ENCODE peak calls at places on chromosome 17, in five cellular contexts. R is fibroblast of villous mesenchyme, P is OCI-LY7, V is A549, J is lung. L is an unnamed sample.

GRCh38 chr17:48545022-48545376 is at the start of gene HOXB2:
- DNase-seq in R (no peak), P (no peak), V (no peak), J (no peak), L (no peak)

GRCh38 chr17:61739002-61739401 is 124.3 kb downstream of the BRIP1 start:
- DNase-seq in R (no peak), P (no peak), V (no peak), J (no peak), L (no peak)

GRCh38 chr17:29778936-29779811 is 150.9 kb downstream of the SSH2 start:
- DNase-seq in R (peak; percentile 72), P (peak; percentile 79), V (peak; percentile 84), J (peak; percentile 65), L (peak; percentile 77)

GRCh38 chr17:32111141-32111771 is 31.0 kb upstream of the RHOT1 start:
- DNase-seq in R (peak; percentile 57), P (peak; percentile 12), V (no peak), J (peak; percentile 36), L (peak; percentile 40)

GRCh38 chr17:50904522-50905459 is 38.6 kb upstream of the TOB1 start:
- DNase-seq in R (no peak), P (peak; percentile 23), V (no peak), J (peak; percentile 50), L (peak; percentile 86)

GRCh38 chr17:62592305-62593099 is 35.0 kb upstream of the MRC2 start:
- DNase-seq in R (peak; percentile 30), P (no peak), V (no peak), J (no peak), L (no peak)

GRCh38 chr17:33049781-33050414 is 58.3 kb downstream of the SPACA3 start:
- DNase-seq in R (peak; percentile 60), P (peak; percentile 17), V (peak; percentile 76), J (no peak), L (peak; percentile 63)

GRCh38 chr17:69358688-69359596 is 32.0 kb upstream of the ABCA5 start:
- DNase-seq in R (no peak), P (peak; percentile 76), V (no peak), J (no peak), L (peak; percentile 28)

GRCh38 chr17:7204828-7205461 is 14.7 kb downstream of the DLG4 start:
- DNase-seq in R (peak; percentile 90), P (peak; percentile 95), V (peak; percentile 98), J (peak; percentile 83), L (peak; percentile 72)

DNA sequence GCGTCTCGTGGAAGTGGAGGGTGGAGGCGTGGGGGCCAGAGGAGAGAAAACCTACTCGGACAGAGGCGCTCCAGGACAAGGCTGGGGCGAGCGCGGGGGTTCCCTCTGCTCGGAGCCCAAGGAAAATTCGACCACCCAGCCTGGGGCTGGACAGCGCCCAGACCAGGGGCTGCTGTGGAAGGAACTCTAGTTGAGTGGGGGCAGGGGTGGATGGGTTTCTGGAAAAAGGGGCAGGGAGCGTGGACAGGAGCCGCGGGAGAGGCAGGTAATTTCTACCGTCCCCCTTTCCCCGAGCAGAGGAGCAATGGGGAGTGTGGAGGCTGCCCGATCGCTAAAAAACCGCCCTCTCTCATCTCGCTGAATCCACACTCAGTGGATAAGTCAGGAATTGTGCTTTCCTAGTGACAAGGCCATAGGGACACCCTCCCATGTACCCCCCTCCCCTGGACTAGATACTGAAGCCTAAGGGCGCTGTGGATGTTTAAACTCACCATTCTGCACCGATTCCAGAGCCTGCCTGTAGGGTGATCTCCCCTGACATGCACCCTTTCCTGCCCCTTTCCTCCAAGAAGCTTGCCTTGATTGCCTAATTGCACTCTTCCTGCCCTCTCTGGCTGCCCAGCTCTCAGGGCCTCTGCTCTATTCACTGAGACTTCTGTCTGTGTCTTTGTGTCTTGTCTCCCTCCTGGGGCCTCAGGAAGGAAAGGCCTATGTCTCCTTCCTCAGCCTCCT is 90.7 kb upstream of the TMEM97 start:
- DNase-seq in R (no peak), P (no peak), V (peak; percentile 55), J (no peak), L (no peak)
- TF ChIP-seq CTCF in R (peak; percentile 29), P (no peak), V (no peak), J (no peak), L (no peak)

DNA sequence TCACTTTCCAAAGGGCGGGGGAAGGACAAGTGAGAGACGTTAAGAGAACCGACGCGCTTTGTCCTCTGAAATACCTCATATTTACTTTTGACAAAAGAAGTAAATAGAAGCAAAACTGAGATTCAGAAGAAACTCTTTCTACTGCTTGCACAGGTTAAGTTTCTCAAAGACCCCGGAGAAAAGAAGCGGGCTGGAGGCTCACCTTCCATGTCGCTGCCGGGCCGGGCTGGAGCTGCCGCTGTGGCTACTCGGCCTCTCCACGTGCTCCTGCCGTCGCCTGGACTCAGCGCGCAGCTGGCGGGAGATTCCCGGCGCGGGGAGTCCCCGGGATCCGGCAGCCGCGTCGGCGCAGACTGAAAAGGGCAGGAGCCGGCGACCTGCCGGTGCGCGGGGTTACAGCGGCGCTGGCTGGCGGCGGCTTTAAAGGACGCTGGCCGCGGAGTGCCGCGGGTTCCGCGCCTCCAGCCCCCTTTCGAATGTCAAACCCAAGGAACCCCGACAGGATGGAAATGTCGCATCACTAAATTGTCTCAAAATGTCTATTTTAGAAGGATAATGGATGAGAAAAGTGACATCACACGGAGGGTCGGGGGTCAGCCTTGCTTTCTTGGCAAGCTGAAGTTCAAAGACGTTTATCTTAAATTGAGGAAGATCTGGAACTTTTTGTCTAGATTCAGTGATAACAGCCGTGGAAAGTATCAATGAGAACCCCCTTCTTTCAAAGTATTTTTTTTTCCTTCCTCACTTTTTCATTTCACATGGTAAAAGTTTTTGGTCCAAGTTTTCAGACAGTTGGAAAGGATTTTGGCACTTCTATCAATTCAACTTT is at the start of gene IKZF3:
- DNase-seq in R (peak; percentile 35), P (peak; percentile 82), V (peak; percentile 64), J (peak; percentile 77), L (peak; percentile 100)
- TF ChIP-seq CTCF in R (no peak), P (peak; percentile 69), V (no peak), J (peak; percentile 26), L (no peak)

DNA sequence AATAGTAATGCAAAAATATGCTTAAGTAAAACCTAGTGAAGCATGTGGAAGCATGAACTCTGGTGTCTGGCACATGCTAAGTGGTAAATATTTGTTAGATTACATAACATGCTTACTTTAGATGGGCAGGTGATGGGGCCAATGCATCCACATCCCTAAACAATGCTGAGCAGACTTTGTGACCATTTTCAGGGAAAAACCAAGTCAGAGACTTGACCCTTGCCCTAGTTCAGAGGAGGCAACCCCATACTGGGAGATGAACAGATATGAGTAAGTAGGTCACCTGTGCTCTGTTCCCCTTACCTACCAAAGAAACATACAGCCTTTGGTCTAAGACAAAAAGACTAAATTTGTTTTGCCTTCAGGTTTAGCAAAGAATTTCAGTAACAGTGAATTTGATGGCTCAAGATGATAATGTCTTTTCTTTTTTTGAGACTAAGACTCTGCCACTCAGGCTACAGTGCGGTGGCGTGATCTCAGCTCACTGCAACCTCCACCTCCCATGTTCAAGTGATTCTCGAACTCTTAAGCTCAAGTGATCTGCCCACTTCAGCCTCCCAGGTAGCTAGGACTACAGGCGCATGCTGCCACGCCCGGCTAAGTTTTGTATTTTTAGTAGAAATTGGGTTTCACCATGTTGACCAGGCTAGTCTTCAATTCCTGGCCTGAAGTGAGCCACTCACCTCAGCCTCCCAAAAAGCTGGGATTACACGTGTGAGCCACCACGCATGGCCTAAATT is 91.4 kb downstream of the HIC1 start:
- DNase-seq in R (no peak), P (no peak), V (no peak), J (peak; percentile 74), L (no peak)
- TF ChIP-seq CTCF in R (no peak), P (no peak), V (no peak), J (no peak), L (no peak)

GRCh38 chr17:43170766-43171681 is at the start of gene NBR1:
- DNase-seq in R (peak; percentile 99), P (peak; percentile 99), V (peak; percentile 100), J (peak; percentile 97), L (peak; percentile 97)
- TF ChIP-seq CTCF in R (peak; percentile 12), P (peak; percentile 66), V (no peak), J (no peak), L (no peak)

DNA sequence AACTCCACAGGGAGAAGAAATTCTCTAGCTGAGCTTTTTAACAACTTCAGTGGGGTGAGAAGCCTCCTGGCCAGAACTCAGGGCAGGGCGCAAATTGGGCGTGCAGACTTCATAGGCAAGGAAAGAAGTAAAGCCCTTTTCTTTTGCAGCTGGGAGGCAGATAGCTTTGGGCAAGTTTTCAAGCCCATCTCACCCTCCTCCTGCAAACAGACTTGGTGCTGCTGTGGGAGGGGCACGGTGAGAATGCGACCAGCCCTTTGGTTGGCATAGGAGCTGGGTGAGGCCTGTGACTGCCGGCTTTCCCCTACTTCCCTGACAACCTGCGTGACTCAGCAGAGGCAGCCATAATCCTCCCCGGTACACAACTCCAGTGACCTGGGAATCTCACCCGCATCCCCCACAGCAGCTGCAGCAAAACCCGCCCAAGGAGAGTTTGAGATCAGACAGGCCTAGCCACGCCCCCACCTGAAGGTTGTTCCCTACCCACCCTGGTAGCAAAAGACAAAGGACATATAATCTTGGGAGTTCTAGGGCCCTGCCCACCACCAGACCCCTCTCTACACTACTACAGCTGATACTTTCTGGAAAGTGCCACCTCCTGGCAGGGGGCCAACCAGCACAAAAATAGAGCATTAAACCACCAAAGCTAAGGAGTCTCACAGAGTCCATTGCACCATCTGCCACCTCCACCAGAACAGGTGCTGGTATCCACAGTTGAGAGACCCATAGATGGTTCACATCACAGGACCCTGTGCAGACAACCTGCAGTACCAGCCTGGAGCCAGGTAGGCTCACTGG is 195.5 kb upstream of the CCL2 start:
- DNase-seq in R (no peak), P (no peak), V (no peak), J (no peak), L (no peak)
- TF ChIP-seq CTCF in R (no peak), P (no peak), V (no peak), J (no peak), L (no peak)

GRCh38 chr17:14886200-14886739 is 378.9 kb downstream of the PMP22 start:
- DNase-seq in R (no peak), P (peak; percentile 35), V (no peak), J (no peak), L (no peak)
- TF ChIP-seq CTCF in R (peak; percentile 29), P (peak; percentile 79), V (no peak), J (no peak), L (no peak)

DNA sequence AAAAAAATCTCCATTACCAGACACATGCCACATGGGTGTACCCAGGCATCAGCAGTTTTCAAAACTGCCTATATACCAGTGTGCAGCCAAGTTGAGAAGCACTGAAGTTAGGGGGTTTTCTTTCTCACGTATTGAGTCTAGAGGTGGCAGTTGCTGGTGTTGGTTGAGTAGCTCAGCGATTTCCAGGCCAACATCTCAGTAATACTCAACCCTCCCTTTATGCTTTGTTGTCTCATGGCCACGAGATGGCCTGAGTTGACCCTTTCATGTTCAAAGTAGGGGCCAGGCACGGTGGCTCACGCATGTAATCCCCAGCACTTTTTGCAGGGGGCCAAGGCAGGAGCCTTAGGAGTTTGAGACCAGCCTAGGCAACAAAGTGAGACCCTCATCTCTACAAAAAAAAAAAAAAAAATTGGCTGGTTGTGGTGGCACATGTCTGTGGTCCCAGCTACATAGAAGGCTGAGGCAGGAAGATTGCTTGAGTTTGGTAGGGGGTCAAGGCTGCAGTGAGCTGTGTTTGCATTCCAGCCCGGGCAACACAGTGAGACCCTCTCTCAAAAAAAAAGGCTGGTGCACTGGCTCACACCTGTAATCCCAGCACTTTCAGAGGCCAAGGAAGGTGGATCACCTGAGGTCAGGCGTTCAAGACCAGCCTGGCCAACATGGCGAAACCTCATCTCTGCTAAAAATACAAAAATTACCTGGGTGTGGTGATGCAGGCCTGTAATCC is 10.8 kb downstream of the LRRC3C start:
- DNase-seq in R (no peak), P (no peak), V (no peak), J (no peak), L (peak; percentile 70)
- TF ChIP-seq CTCF in R (no peak), P (no peak), V (no peak), J (no peak), L (no peak)